ENCODE peak calls at places on chromosomes 12 and 14, in five cellular contexts. X is retinal pigment epithelial cell, M is lower lobe of right lung, J is stomach, E is A549. L is an unnamed sample.

GRCh38 chr12:130796985-130797686 is 41.9 kb downstream of the STX2 start:
- DNase-seq in E (no peak), J (no peak), X (no peak), M (no peak), L (no peak)

GRCh38 chr12:77122661-77123060 is 57.3 kb upstream of the E2F7 start:
- DNase-seq in J (no peak), X (no peak), E (no peak), M (no peak), L (no peak)

GRCh38 chr14:101715209-101716076 is 46.1 kb upstream of the PPP2R5C start:
- DNase-seq in E (no peak), X (no peak), J (peak), M (no peak), L (no peak)

GRCh38 chr12:49705479-49706267 is 1.5 kb downstream of the FMNL3 start:
- DNase-seq in M (peak), X (peak), J (no peak), E (no peak), L (no peak)

GRCh38 chr12:97194551-97194950 is 268.1 kb upstream of the RMST start:
- DNase-seq in X (no peak), E (no peak), M (no peak), J (no peak), L (no peak)

GRCh38 chr12:10207136-10207535 is 5.5 kb upstream of the GABARAPL1 start:
- DNase-seq in J (no peak), X (no peak), E (no peak), M (no peak), L (no peak)

GRCh38 chr12:108840605-108841328 is 16.6 kb downstream of the SSH1 start:
- DNase-seq in J (no peak), M (peak), E (no peak), X (no peak), L (no peak)

GRCh38 chr12:115541891-115542361 is 735.6 kb downstream of the MED13L start:
- DNase-seq in E (no peak), J (no peak), X (no peak), M (no peak), L (no peak)

GRCh38 chr14:80805136-80805535 is 136.4 kb downstream of the CEP128 start:
- DNase-seq in E (no peak), M (no peak), J (no peak), X (no peak), L (no peak)

GRCh38 chr14:97185186-97185585 is 388.0 kb downstream of the VRK1 start:
- DNase-seq in M (no peak), J (no peak), X (no peak), E (peak), L (no peak)

GRCh38 chr12:95967301-95967700 is 24.2 kb downstream of the AMDHD1 start:
- DNase-seq in X (no peak), M (no peak), J (no peak), E (no peak), L (no peak)

GRCh38 chr12:95966287-95966870 is 23.2 kb downstream of the AMDHD1 start:
- DNase-seq in J (no peak), X (no peak), E (no peak), M (no peak), L (no peak)

GRCh38 chr12:95959107-95959506 is 16.0 kb downstream of the AMDHD1 start:
- DNase-seq in X (no peak), J (no peak), E (peak), M (no peak), L (no peak)

GRCh38 chr12:95960241-95960640 is 17.1 kb downstream of the AMDHD1 start:
- DNase-seq in M (no peak), J (no peak), X (no peak), E (no peak), L (no peak)

GRCh38 chr12:95963104-95963503 is 20.0 kb downstream of the AMDHD1 start:
- DNase-seq in E (peak), J (no peak), M (no peak), X (no peak), L (no peak)
- TF ChIP-seq CTCF in E (peak), J (no peak), M (no peak), X (peak), L (peak)

GRCh38 chr12:121475279-121475678 is 75.4 kb downstream of the RNF34 start:
- DNase-seq in E (no peak), X (no peak), J (no peak), M (no peak), L (no peak)

GRCh38 chr12:121472150-121472905 is 72.4 kb downstream of the RNF34 start:
- DNase-seq in M (no peak), J (no peak), X (no peak), E (no peak), L (no peak)

DNA sequence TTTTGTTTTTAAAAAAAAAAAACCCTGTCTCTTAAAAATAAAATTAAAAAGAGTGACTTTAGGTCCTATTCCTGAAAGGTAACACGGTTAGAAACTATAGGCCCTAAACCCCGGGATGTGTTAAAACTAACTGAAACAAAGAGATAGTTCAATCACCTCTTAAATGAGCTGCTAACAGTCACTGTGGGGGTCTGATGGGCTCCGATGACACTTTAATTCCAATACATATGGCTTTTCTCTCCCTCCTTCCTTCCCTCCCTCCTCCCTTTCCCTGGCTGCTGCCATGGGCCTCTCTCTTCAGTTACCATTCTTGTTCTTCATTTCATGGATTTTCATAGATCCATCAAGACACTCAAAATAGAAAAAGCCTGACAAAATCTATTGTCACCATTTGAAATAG is 76.6 kb downstream of the RNF34 start:
- DNase-seq in M (no peak), E (no peak), X (no peak), J (no peak), L (no peak)
- TF ChIP-seq CTCF in M (no peak), E (no peak), X (no peak), J (no peak), L (no peak)

GRCh38 chr14:106831322-106831720 is 1304.9 kb downstream of the TMEM121 start:
- DNase-seq in M (peak), J (no peak), E (peak), X (no peak), L (no peak)
- TF ChIP-seq CTCF in M (peak), J (no peak), E (no peak), X (peak), L (peak)

DNA sequence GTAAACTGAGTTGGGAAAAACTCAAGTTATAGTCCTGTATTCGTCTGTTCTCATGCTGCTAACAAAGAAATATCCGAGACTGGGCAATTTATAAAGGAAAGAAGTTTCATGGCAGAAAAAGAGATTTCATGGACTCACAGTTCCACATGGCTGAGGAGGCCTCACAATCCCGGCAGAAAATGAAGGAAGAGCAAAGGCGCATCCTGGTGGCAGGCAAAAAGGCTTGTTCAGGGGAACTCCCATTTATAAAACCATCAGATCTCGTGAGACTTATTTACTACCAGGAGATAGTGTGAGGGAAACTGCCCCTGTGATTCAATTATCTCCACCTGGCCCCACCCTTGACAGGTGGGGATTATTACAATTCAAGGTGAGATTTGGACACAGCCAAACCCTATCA is 292.6 kb upstream of the SYT1 start:
- DNase-seq in X (no peak), M (no peak), E (peak), J (no peak), L (no peak)
- TF ChIP-seq CTCF in X (no peak), M (no peak), E (no peak), J (no peak), L (no peak)

GRCh38 chr14:76961631-76962302 is 66.7 kb downstream of the IRF2BPL start:
- DNase-seq in E (peak), M (peak), J (peak), X (no peak), L (no peak)

GRCh38 chr14:76956253-76957090 is 72.0 kb downstream of the IRF2BPL start:
- DNase-seq in E (peak), J (peak), X (no peak), M (peak), L (no peak)

GRCh38 chr14:76958020-76958965 is 70.2 kb downstream of the IRF2BPL start:
- DNase-seq in E (no peak), M (no peak), X (no peak), J (no peak), L (no peak)

GRCh38 chr14:76957224-76957881 is 71.2 kb downstream of the IRF2BPL start:
- DNase-seq in X (no peak), M (no peak), E (no peak), J (no peak), L (no peak)

GRCh38 chr14:76958975-76959710 is 69.4 kb downstream of the IRF2BPL start:
- DNase-seq in E (peak), X (no peak), J (no peak), M (no peak), L (no peak)
- TF ChIP-seq CTCF in E (no peak), X (no peak), J (no peak), M (no peak), L (no peak)

GRCh38 chr12:95940514-95940913 is 1.9 kb downstream of the CCDC38 start:
- DNase-seq in M (no peak), E (no peak), X (no peak), J (no peak), L (no peak)

GRCh38 chr12:95944108-95944704 is 1.1 kb downstream of the AMDHD1 start:
- DNase-seq in M (no peak), J (no peak), X (no peak), E (no peak), L (no peak)

GRCh38 chr12:95942106-95942531 is 295 bp downstream of the CCDC38 start:
- DNase-seq in X (no peak), M (no peak), E (no peak), J (no peak), L (no peak)

GRCh38 chr12:95942532-95943230 is at the start of gene CCDC38:
- DNase-seq in J (peak), M (peak), E (peak), X (peak), L (peak)

DNA sequence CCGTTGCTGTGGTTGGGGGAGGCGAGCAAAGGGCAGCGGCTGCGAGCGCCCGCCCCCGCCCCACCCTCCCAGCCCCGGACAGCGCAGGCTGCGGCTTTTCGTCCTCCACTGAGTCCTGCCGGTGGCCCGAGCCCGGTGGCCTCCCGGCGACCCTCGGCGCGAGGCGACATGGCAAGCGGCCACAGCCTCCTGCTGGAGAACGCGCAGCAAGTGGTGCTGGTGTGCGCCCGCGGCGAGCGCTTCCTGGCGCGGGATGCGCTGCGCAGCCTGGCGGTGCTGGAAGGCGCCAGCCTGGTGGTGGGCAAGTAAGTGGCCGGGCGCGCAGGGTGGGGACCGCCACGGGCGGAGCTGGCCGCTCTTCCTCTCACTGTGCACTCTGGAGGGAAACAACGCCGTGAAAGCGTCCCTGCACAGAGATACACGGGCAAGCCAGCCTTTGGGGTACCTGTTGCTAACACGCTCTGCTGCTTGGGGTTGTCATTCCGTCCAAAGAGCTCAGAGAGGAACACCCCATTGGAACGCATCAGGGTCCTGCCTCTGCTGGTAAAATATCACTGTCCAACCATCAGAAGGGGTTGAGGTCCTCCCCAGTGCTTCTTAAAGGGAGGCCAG is at the start of gene AMDHD1:
- DNase-seq in M (peak), X (peak), J (peak), E (peak), L (peak)
- TF ChIP-seq CTCF in M (peak), X (no peak), J (no peak), E (no peak), L (peak)

GRCh38 chr14:90397401-90398314 is 829 bp downstream of the CALM1 start:
- DNase-seq in J (peak), M (peak), X (no peak), E (peak), L (no peak)

GRCh38 chr14:90400904-90401561 is 4.2 kb downstream of the CALM1 start:
- DNase-seq in X (no peak), J (no peak), M (no peak), E (no peak), L (no peak)

GRCh38 chr14:90399541-90400444 is 3.0 kb downstream of the CALM1 start:
- DNase-seq in M (peak), J (peak), E (peak), X (peak), L (peak)

GRCh38 chr14:90398315-90398811 is 1.5 kb downstream of the CALM1 start:
- DNase-seq in J (peak), X (no peak), M (peak), E (peak), L (no peak)

GRCh38 chr14:90398841-90399540 is 2.2 kb downstream of the CALM1 start:
- DNase-seq in E (no peak), X (no peak), J (no peak), M (no peak), L (no peak)
- TF ChIP-seq CTCF in E (no peak), X (no peak), J (no peak), M (no peak), L (no peak)

GRCh38 chr12:20421338-20421890 is 53.1 kb downstream of the PDE3A start:
- DNase-seq in X (no peak), J (no peak), M (no peak), E (no peak), L (peak)

GRCh38 chr12:20426956-20427355 is 58.6 kb downstream of the PDE3A start:
- DNase-seq in E (no peak), J (no peak), X (no peak), M (no peak), L (no peak)

GRCh38 chr12:20426191-20426590 is 57.9 kb downstream of the PDE3A start:
- DNase-seq in E (no peak), J (no peak), X (no peak), M (no peak), L (no peak)

GRCh38 chr12:20420557-20420956 is 52.2 kb downstream of the PDE3A start:
- DNase-seq in J (no peak), M (no peak), E (no peak), X (no peak), L (peak)

DNA sequence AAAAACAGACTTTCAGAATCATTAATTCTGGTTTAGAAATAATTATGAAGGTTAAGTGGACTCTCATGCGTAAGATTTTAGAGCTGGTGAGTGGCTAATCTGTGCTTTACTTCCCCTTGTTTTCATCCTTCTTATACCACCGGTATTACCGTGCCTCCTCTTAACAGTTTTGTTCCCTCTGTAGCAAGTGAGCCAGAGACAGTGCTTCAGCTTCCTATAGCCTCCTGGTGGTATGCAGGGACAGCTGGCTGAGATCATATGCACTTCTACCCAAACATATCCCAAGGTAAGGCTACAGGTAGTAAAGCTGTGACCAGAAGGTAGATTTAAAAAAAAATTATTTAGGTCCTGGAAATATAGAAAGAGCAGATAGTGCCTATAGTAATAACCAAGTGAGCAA is 55.2 kb downstream of the PDE3A start:
- DNase-seq in E (peak), X (no peak), M (no peak), J (no peak), L (no peak)
- TF ChIP-seq CTCF in E (no peak), X (peak), M (no peak), J (no peak), L (no peak)

GRCh38 chr14:96062010-96062409 is 22.8 kb downstream of the C14orf132 start:
- DNase-seq in X (no peak), J (no peak), M (no peak), E (no peak), L (no peak)
- TF ChIP-seq CTCF in X (no peak), J (no peak), M (no peak), E (no peak), L (no peak)

L was measured in LNCaP clone FGC.